ENCODE peak calls at places on chromosomes 6 and 20, in six cellular contexts. N is RWPE1, B is islet precursor cell, G is uterus, O is GM04503, Q is HTR-8/SVneo. P is an unnamed sample.

GRCh38 chr6:34580707-34581560 is 24.8 kb upstream of the SPDEF start:
- DNase-seq in N (no peak), B (no peak), G (peak), O (no peak), Q (no peak), P (no peak)

GRCh38 chr6:13445005-13445743 is 42.2 kb downstream of the GFOD1 start:
- DNase-seq in N (peak), B (peak), G (peak), O (no peak), Q (no peak), P (no peak)

GRCh38 chr6:30880563-30881252 is 3.6 kb upstream of the DDR1 start:
- DNase-seq in N (no peak), B (no peak), G (no peak), O (no peak), Q (no peak), P (no peak)

GRCh38 chr6:157259443-157259842 is 63.9 kb downstream of the TMEM242 start:
- DNase-seq in N (no peak), B (no peak), G (no peak), O (no peak), Q (no peak), P (no peak)

GRCh38 chr6:158536084-158536890 is 23.6 kb upstream of the TMEM181 start:
- DNase-seq in N (peak), B (peak), G (peak), O (no peak), Q (peak), P (peak)

GRCh38 chr20:90651-91050 is 3.2 kb downstream of the DEFB125 start:
- DNase-seq in N (peak), B (no peak), G (no peak), O (no peak), Q (no peak), P (no peak)

GRCh38 chr6:140566706-140567330 is 1192.4 kb upstream of the CITED2 start:
- DNase-seq in N (peak), B (no peak), G (no peak), O (no peak), Q (no peak), P (no peak)

GRCh38 chr20:41072099-41072798 is 43.6 kb downstream of the TOP1 start:
- DNase-seq in N (peak), B (no peak), G (peak), O (peak), Q (peak), P (no peak)

GRCh38 chr6:3566812-3567211 is 110.0 kb upstream of the SLC22A23 start:
- DNase-seq in N (no peak), B (no peak), G (no peak), O (no peak), Q (no peak), P (peak)

GRCh38 chr20:55500130-55500529 is 505.2 kb downstream of the CBLN4 start:
- DNase-seq in N (no peak), B (no peak), G (no peak), O (no peak), Q (no peak), P (no peak)

GRCh38 chr6:1312444-1313363 is 806 bp downstream of the FOXQ1 start:
- DNase-seq in N (no peak), B (no peak), G (no peak), O (no peak), Q (no peak), P (peak)

GRCh38 chr6:152232494-152233151 is 404.5 kb downstream of the SYNE1 start:
- DNase-seq in N (no peak), B (peak), G (no peak), O (no peak), Q (no peak), P (peak)

GRCh38 chr6:104958720-104959452 is 2.0 kb downstream of the LIN28B start:
- DNase-seq in N (no peak), B (no peak), G (no peak), O (no peak), Q (no peak), P (peak)

GRCh38 chr6:70103798-70104197 is 199.1 kb downstream of the COL9A1 start:
- DNase-seq in N (peak), B (no peak), G (no peak), O (no peak), Q (no peak), P (peak)

GRCh38 chr6:139871844-139872510 is 497.5 kb upstream of the CITED2 start:
- DNase-seq in N (no peak), B (no peak), G (no peak), O (no peak), Q (no peak), P (peak)

GRCh38 chr6:133502451-133503259 is 261.5 kb downstream of the EYA4 start:
- DNase-seq in N (no peak), B (peak), G (no peak), O (peak), Q (peak), P (no peak)

GRCh38 chr6:30802731-30803130 is 58.4 kb upstream of the IER3 start:
- DNase-seq in N (no peak), B (peak), G (no peak), O (no peak), Q (no peak), P (no peak)

GRCh38 chr6:63533026-63533425 is 39.3 kb upstream of the LOC128125822 start:
- DNase-seq in N (no peak), B (no peak), G (no peak), O (no peak), Q (no peak), P (no peak)

GRCh38 chr6:108805611-108806181 is 42.5 kb upstream of the ARMC2 start:
- DNase-seq in N (no peak), B (peak), G (no peak), O (no peak), Q (no peak), P (peak)

GRCh38 chr6:110053395-110054240 is 75.5 kb downstream of the GPR6 start:
- DNase-seq in N (peak), B (no peak), G (no peak), O (no peak), Q (peak), P (peak)

GRCh38 chr20:56941101-56941686 is 312.1 kb downstream of the TFAP2C start:
- DNase-seq in N (no peak), B (no peak), G (no peak), O (no peak), Q (no peak), P (no peak)

GRCh38 chr6:122569372-122569771 is 40.8 kb upstream of the PKIB start:
- DNase-seq in N (no peak), B (peak), G (no peak), O (no peak), Q (no peak), P (no peak)

GRCh38 chr20:44066645-44067606 is 120.1 kb downstream of the JPH2 start:
- DNase-seq in N (no peak), B (peak), G (no peak), O (no peak), Q (no peak), P (no peak)

GRCh38 chr6:30603961-30604360 is 13.1 kb downstream of the PPP1R10 start:
- DNase-seq in N (no peak), B (no peak), G (no peak), O (no peak), Q (no peak), P (no peak)

GRCh38 chr6:161237176-161237575 is 36.7 kb downstream of the AGPAT4 start:
- DNase-seq in N (no peak), B (no peak), G (no peak), O (no peak), Q (no peak), P (no peak)

GRCh38 chr6:131949615-131949908 is 1.6 kb downstream of the CCN2 start:
- DNase-seq in N (no peak), B (no peak), G (no peak), O (no peak), Q (no peak), P (no peak)

GRCh38 chr6:129844118-129844891 is 16.8 kb downstream of the TMEM244 start:
- DNase-seq in N (peak), B (peak), G (no peak), O (no peak), Q (peak), P (no peak)

GRCh38 chr6:137240168-137240567 is 21.0 kb upstream of the IFNGR1 start:
- DNase-seq in N (no peak), B (no peak), G (no peak), O (peak), Q (no peak), P (peak)

GRCh38 chr6:98875375-98875774 is 41.0 kb downstream of the POU3F2 start:
- DNase-seq in N (no peak), B (no peak), G (no peak), O (no peak), Q (no peak), P (no peak)

GRCh38 chr6:109308018-109308492 is 74.2 kb downstream of the CD164 start:
- DNase-seq in N (peak), B (peak), G (no peak), O (peak), Q (no peak), P (peak)

GRCh38 chr6:109241199-109241598 is 141.1 kb downstream of the CD164 start:
- DNase-seq in N (peak), B (no peak), G (no peak), O (peak), Q (no peak), P (peak)

GRCh38 chr20:20437314-20437713 is 69.4 kb downstream of the INSM1 start:
- DNase-seq in N (no peak), B (no peak), G (no peak), O (no peak), Q (no peak), P (no peak)

GRCh38 chr6:548517-548916 is 108.4 kb downstream of the HUS1B start:
- DNase-seq in N (no peak), B (no peak), G (no peak), O (no peak), Q (no peak), P (no peak)